ENCODE peak calls at places on chromosomes 11 and 22, in nine cellular contexts. One of them, this sample, is unnamed.

GRCh38 chr22:24582111-24582814 is 10.6 kb downstream of the LRRC75B start:
- DNase-seq in heart left ventricle: no peak
- DNase-seq in A549: no peak
- DNase-seq in lower leg skin: no peak
- DNase-seq in IMR-90: no peak
- DNase-seq in stomach: peak
- DNase-seq in transverse colon: no peak
- DNase-seq in HCT116: no peak
- DNase-seq in body of pancreas: no peak
- DNase-seq in this sample: no peak

GRCh38 chr22:37394341-37394740 is 32.9 kb downstream of the ELFN2 start:
- DNase-seq in lower leg skin: no peak
- DNase-seq in heart left ventricle: no peak
- DNase-seq in body of pancreas: no peak
- DNase-seq in transverse colon: no peak
- DNase-seq in IMR-90: no peak
- DNase-seq in stomach: no peak
- DNase-seq in HCT116: no peak
- DNase-seq in A549: no peak
- DNase-seq in this sample: no peak

GRCh38 chr22:20159088-20159487 is 8.2 kb upstream of the CCDC188 start:
- DNase-seq in stomach: no peak
- DNase-seq in IMR-90: no peak
- DNase-seq in transverse colon: no peak
- DNase-seq in lower leg skin: no peak
- DNase-seq in heart left ventricle: no peak
- DNase-seq in A549: no peak
- DNase-seq in HCT116: no peak
- DNase-seq in body of pancreas: no peak
- DNase-seq in this sample: no peak

GRCh38 chr11:85685820-85686459 is at the start of gene CCDC89:
- DNase-seq in A549: peak
- DNase-seq in transverse colon: peak
- DNase-seq in stomach: peak
- DNase-seq in HCT116: no peak
- DNase-seq in lower leg skin: peak
- DNase-seq in IMR-90: peak
- DNase-seq in heart left ventricle: peak
- DNase-seq in body of pancreas: no peak
- DNase-seq in this sample: peak

GRCh38 chr22:50621491-50621880 is 6.5 kb downstream of the ARSA start:
- DNase-seq in body of pancreas: no peak
- DNase-seq in transverse colon: peak
- DNase-seq in heart left ventricle: no peak
- DNase-seq in A549: no peak
- DNase-seq in lower leg skin: no peak
- DNase-seq in stomach: no peak
- DNase-seq in HCT116: no peak
- DNase-seq in IMR-90: no peak
- DNase-seq in this sample: no peak

GRCh38 chr11:66115638-66116410 is 45.8 kb downstream of the PACS1 start:
- DNase-seq in A549: no peak
- DNase-seq in lower leg skin: peak
- DNase-seq in HCT116: no peak
- DNase-seq in body of pancreas: no peak
- DNase-seq in transverse colon: no peak
- DNase-seq in IMR-90: peak
- DNase-seq in stomach: no peak
- DNase-seq in heart left ventricle: no peak
- DNase-seq in this sample: no peak

GRCh38 chr11:34204396-34205279 is 99.2 kb downstream of the NAT10 start:
- DNase-seq in HCT116: peak
- DNase-seq in stomach: peak
- DNase-seq in body of pancreas: no peak
- DNase-seq in A549: peak
- DNase-seq in heart left ventricle: no peak
- DNase-seq in IMR-90: peak
- DNase-seq in transverse colon: no peak
- DNase-seq in lower leg skin: no peak
- DNase-seq in this sample: no peak

GRCh38 chr11:119361056-119361787 is 14.7 kb upstream of the MFRP start:
- DNase-seq in A549: peak
- DNase-seq in lower leg skin: no peak
- DNase-seq in IMR-90: peak
- DNase-seq in transverse colon: no peak
- DNase-seq in stomach: no peak
- DNase-seq in HCT116: peak
- DNase-seq in heart left ventricle: peak
- DNase-seq in body of pancreas: peak
- DNase-seq in this sample: peak

GRCh38 chr11:114036156-114036811 is 23.2 kb upstream of the ZBTB16 start:
- DNase-seq in stomach: peak
- DNase-seq in HCT116: peak
- DNase-seq in IMR-90: peak
- DNase-seq in body of pancreas: peak
- DNase-seq in A549: peak
- DNase-seq in lower leg skin: peak
- DNase-seq in heart left ventricle: peak
- DNase-seq in transverse colon: peak
- DNase-seq in this sample: peak

GRCh38 chr11:111639226-111639925 is 37.1 kb downstream of the SIK2 start:
- DNase-seq in heart left ventricle: no peak
- DNase-seq in A549: no peak
- DNase-seq in transverse colon: no peak
- DNase-seq in body of pancreas: no peak
- DNase-seq in HCT116: no peak
- DNase-seq in IMR-90: no peak
- DNase-seq in stomach: no peak
- DNase-seq in lower leg skin: no peak
- DNase-seq in this sample: no peak

GRCh38 chr22:17159504-17159951 is 451 bp upstream of the HDHD5 start:
- DNase-seq in stomach: peak
- DNase-seq in heart left ventricle: peak
- DNase-seq in A549: peak
- DNase-seq in body of pancreas: peak
- DNase-seq in IMR-90: peak
- DNase-seq in HCT116: peak
- DNase-seq in lower leg skin: peak
- DNase-seq in transverse colon: peak
- DNase-seq in this sample: peak

GRCh38 chr11:6609502-6610015 is 2.5 kb downstream of the TAF10 start:
- DNase-seq in transverse colon: no peak
- DNase-seq in HCT116: no peak
- DNase-seq in IMR-90: no peak
- DNase-seq in A549: no peak
- DNase-seq in lower leg skin: peak
- DNase-seq in body of pancreas: no peak
- DNase-seq in stomach: no peak
- DNase-seq in heart left ventricle: no peak
- DNase-seq in this sample: no peak
- TF ChIP-seq POLR2A in transverse colon: no peak
- TF ChIP-seq POLR2A in HCT116: peak
- TF ChIP-seq POLR2A in IMR-90: no peak
- TF ChIP-seq POLR2A in A549: no peak
- TF ChIP-seq POLR2A in lower leg skin: no peak
- TF ChIP-seq POLR2A in body of pancreas: no peak
- TF ChIP-seq POLR2A in stomach: no peak
- TF ChIP-seq POLR2A in heart left ventricle: no peak
- TF ChIP-seq POLR2A in this sample: no peak

GRCh38 chr11:69640995-69641581 is at the start of gene CCND1:
- DNase-seq in lower leg skin: peak
- DNase-seq in stomach: peak
- DNase-seq in body of pancreas: peak
- DNase-seq in A549: peak
- DNase-seq in HCT116: peak
- DNase-seq in IMR-90: peak
- DNase-seq in transverse colon: peak
- DNase-seq in heart left ventricle: peak
- DNase-seq in this sample: peak

GRCh38 chr11:69639843-69640242 is 1.1 kb upstream of the CCND1 start:
- DNase-seq in stomach: no peak
- DNase-seq in heart left ventricle: no peak
- DNase-seq in HCT116: no peak
- DNase-seq in lower leg skin: no peak
- DNase-seq in body of pancreas: no peak
- DNase-seq in transverse colon: no peak
- DNase-seq in IMR-90: no peak
- DNase-seq in A549: no peak
- DNase-seq in this sample: no peak

GRCh38 chr11:69641681-69642548 is 959 bp downstream of the CCND1 start:
- DNase-seq in stomach: no peak
- DNase-seq in transverse colon: no peak
- DNase-seq in body of pancreas: no peak
- DNase-seq in A549: no peak
- DNase-seq in IMR-90: no peak
- DNase-seq in HCT116: no peak
- DNase-seq in lower leg skin: no peak
- DNase-seq in heart left ventricle: no peak
- DNase-seq in this sample: peak

GRCh38 chr11:69638941-69639681 is 1.8 kb upstream of the CCND1 start:
- DNase-seq in HCT116: peak
- DNase-seq in A549: peak
- DNase-seq in IMR-90: peak
- DNase-seq in body of pancreas: peak
- DNase-seq in transverse colon: peak
- DNase-seq in stomach: peak
- DNase-seq in heart left ventricle: peak
- DNase-seq in lower leg skin: peak
- DNase-seq in this sample: peak

DNA sequence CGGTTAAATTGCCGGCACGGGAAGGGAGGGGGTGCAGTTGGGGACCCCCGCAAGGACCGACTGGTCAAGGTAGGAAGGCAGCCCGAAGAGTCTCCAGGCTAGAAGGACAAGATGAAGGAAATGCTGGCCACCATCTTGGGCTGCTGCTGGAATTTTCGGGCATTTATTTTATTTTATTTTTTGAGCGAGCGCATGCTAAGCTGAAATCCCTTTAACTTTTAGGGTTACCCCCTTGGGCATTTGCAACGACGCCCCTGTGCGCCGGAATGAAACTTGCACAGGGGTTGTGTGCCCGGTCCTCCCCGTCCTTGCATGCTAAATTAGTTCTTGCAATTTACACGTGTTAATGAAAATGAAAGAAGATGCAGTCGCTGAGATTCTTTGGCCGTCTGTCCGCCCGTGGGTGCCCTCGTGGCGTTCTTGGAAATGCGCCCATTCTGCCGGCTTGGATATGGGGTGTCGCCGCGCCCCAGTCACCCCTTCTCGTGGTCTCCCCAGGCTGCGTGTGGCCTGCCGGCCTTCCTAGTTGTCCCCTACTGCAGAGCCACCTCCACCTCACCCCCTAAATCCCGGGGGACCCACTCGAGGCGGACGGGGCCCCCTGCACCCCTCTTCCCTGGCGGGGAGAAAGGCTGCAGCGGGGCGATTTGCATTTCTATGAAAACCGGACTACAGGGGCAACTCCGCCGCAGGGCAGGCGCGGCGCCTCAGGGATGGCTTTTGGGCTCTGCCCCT is 529 bp upstream of the CCND1 start:
- DNase-seq in lower leg skin: no peak
- DNase-seq in transverse colon: peak
- DNase-seq in IMR-90: no peak
- DNase-seq in body of pancreas: no peak
- DNase-seq in A549: peak
- DNase-seq in HCT116: no peak
- DNase-seq in heart left ventricle: no peak
- DNase-seq in stomach: peak
- DNase-seq in this sample: peak
- TF ChIP-seq POLR2A in lower leg skin: no peak
- TF ChIP-seq POLR2A in transverse colon: no peak
- TF ChIP-seq POLR2A in IMR-90: no peak
- TF ChIP-seq POLR2A in body of pancreas: no peak
- TF ChIP-seq POLR2A in A549: peak
- TF ChIP-seq POLR2A in HCT116: no peak
- TF ChIP-seq POLR2A in heart left ventricle: no peak
- TF ChIP-seq POLR2A in stomach: no peak
- TF ChIP-seq POLR2A in this sample: no peak

DNA sequence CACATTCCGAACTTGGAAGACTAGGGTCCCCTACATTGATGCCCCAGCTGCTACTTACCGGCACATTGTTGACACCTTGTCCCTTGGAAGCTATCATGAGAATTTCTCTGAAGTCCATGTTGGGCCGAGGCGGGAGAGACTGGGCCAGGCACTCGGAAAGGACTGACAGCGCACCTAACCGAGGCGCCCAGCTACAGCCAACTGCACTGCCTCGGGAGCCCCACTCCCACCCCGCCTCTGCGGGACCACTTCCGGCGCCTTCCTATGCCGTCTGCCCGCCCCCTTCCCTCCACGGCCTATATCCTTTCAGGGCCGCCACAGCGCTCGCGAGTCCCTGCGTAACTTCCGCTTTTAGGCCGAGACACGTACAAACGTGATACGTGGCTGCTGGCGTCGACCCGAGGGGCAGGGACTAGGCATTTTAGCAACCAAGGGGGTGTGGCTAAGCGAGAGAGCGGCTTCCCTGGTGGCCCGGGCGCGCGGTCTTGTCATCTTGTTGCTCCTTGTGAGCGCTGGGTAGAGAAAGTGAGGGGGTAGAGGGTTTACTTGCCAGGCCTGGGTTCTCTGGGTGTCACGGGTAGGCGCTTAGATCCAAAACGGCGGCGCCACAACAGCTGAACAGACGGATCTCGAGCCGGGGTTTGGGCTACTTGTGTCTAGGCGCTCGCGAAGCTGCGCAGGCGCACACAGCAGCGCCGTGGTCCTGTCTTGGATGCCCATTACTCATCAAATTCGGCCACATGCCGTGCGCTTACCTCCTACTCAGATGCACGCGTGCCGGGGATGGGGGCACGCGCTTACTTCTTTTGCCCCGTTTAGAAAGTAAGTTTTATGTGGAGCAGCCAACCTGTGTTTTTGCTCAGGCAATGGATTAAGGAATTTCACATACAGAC is at the start of gene SPTY2D1:
- DNase-seq in stomach: peak
- DNase-seq in A549: peak
- DNase-seq in HCT116: peak
- DNase-seq in transverse colon: peak
- DNase-seq in lower leg skin: peak
- DNase-seq in body of pancreas: peak
- DNase-seq in IMR-90: peak
- DNase-seq in heart left ventricle: peak
- DNase-seq in this sample: peak
- TF ChIP-seq POLR2A in stomach: no peak
- TF ChIP-seq POLR2A in A549: peak
- TF ChIP-seq POLR2A in HCT116: peak
- TF ChIP-seq POLR2A in transverse colon: peak
- TF ChIP-seq POLR2A in lower leg skin: peak
- TF ChIP-seq POLR2A in body of pancreas: peak
- TF ChIP-seq POLR2A in IMR-90: peak
- TF ChIP-seq POLR2A in heart left ventricle: peak
- TF ChIP-seq POLR2A in this sample: peak

DNA sequence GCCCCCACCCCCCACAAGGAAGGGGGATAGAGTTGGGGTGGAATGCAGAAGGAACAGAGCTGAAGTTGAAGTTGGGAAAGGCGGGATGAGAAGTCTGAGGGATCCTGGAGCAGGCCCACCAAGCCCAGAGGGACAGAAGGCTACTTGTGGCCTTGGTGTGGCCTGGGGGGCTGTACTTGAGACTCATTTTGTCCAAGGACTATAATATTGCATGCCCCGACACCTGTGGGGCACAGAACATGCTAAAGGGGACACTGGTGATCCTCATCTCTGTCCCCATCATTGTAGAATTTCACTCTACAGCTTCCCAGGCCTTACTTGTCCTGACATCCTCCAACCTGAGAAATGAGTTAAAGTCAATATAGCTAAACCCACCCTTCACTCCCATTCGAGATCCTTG is 1.3 kb downstream of the ESAM start:
- DNase-seq in IMR-90: no peak
- DNase-seq in body of pancreas: no peak
- DNase-seq in A549: no peak
- DNase-seq in transverse colon: no peak
- DNase-seq in lower leg skin: no peak
- DNase-seq in HCT116: no peak
- DNase-seq in heart left ventricle: no peak
- DNase-seq in stomach: no peak
- DNase-seq in this sample: no peak
- TF ChIP-seq POLR2A in IMR-90: no peak
- TF ChIP-seq POLR2A in body of pancreas: no peak
- TF ChIP-seq POLR2A in A549: no peak
- TF ChIP-seq POLR2A in transverse colon: no peak
- TF ChIP-seq POLR2A in lower leg skin: no peak
- TF ChIP-seq POLR2A in HCT116: no peak
- TF ChIP-seq POLR2A in heart left ventricle: no peak
- TF ChIP-seq POLR2A in stomach: no peak
- TF ChIP-seq POLR2A in this sample: no peak

This sample was measured in right lobe of liver.